ENCODE peak calls at places on chromosomes 1 and 21, in seven cellular contexts. A, L, Z, H, Y, K and G are unnamed samples.

GRCh38 chr1:46813858-46814396 is 15.1 kb downstream of the CYP4B1 start:
- DNase-seq in A (no peak), L (no peak), Z (no peak), H (no peak), Y (no peak), K (no peak), G (no peak)

GRCh38 chr1:23354260-23354659 is 10.2 kb upstream of the HNRNPR start:
- DNase-seq in A (no peak), L (no peak), Z (no peak), H (no peak), Y (no peak), K (no peak), G (no peak)

GRCh38 chr1:95117207-95118018 is at the start of gene TLCD4:
- DNase-seq in A (peak), L (peak), Z (peak), H (no peak), Y (no peak), K (peak), G (peak)

GRCh38 chr21:46126321-46127238 is 28.7 kb downstream of the COL6A2 start:
- DNase-seq in A (peak), L (peak), Z (no peak), H (no peak), Y (no peak), K (no peak), G (no peak)

GRCh38 chr1:79100385-79100784 is 93.9 kb upstream of the ADGRL4 start:
- DNase-seq in A (no peak), L (no peak), Z (peak), H (peak), Y (no peak), K (no peak), G (peak)

GRCh38 chr1:145751491-145752021 is 32.3 kb downstream of the CD160 start:
- DNase-seq in A (no peak), L (no peak), Z (peak), H (peak), Y (no peak), K (no peak), G (peak)

GRCh38 chr1:213474054-213474453 is 423.0 kb downstream of the RPS6KC1 start:
- DNase-seq in A (no peak), L (no peak), Z (no peak), H (no peak), Y (no peak), K (no peak), G (no peak)

GRCh38 chr1:18373882-18374493 is 106.7 kb upstream of the KLHDC7A start:
- DNase-seq in A (no peak), L (no peak), Z (no peak), H (no peak), Y (no peak), K (no peak), G (no peak)

GRCh38 chr21:27819299-27819698 is 852.4 kb upstream of the ADAMTS5 start:
- DNase-seq in A (no peak), L (no peak), Z (no peak), H (no peak), Y (no peak), K (no peak), G (no peak)

GRCh38 chr1:167488786-167489185 is 29.5 kb downstream of the CD247 start:
- DNase-seq in A (no peak), L (no peak), Z (no peak), H (no peak), Y (no peak), K (no peak), G (no peak)

GRCh38 chr1:231918239-231919015 is 291.8 kb downstream of the DISC1 start:
- DNase-seq in A (no peak), L (no peak), Z (peak), H (peak), Y (no peak), K (no peak), G (no peak)

GRCh38 chr1:156765664-156766063 is 1.7 kb upstream of the PRCC start:
- DNase-seq in A (no peak), L (no peak), Z (no peak), H (no peak), Y (no peak), K (no peak), G (no peak)